ENCODE peak calls at places on chromosomes 2 and 18, in eight cellular contexts. B is cardiac fibroblast; O is ELR; K is GM13976; T is D721Med; H is activated effector memory CD4-positive, alpha-beta T cell treated with Interleukin-2 at 50 U/mL for 16 hours; Q is adrenal gland; S is Ammon's horn. A is an unnamed sample.

GRCh38 chr2:236211281-236211680 is 43.1 kb upstream of the GBX2 start:
- DNase-seq in B (no peak), H (no peak), K (no peak), Q (no peak), T (no peak), S (no peak), O (no peak), A (no peak)

GRCh38 chr18:49664086-49664890 is 102.4 kb downstream of the LIPG start:
- DNase-seq in Q (peak), K (no peak), H (no peak), O (no peak), B (peak), S (no peak), T (no peak), A (no peak)

GRCh38 chr2:166106431-166107015 is 21.3 kb downstream of the SCN1A start:
- DNase-seq in H (no peak), B (peak), O (peak), Q (no peak), S (no peak), T (no peak), K (no peak), A (no peak)

GRCh38 chr2:161250864-161251436 is 57.3 kb upstream of the PSMD14 start:
- DNase-seq in K (no peak), S (peak), H (no peak), Q (peak), O (peak), T (no peak), B (peak), A (peak)

GRCh38 chr2:100893753-100894530 is 74.0 kb downstream of the NPAS2 start:
- DNase-seq in S (no peak), O (peak), H (no peak), B (no peak), K (peak), Q (peak), T (no peak), A (no peak)

GRCh38 chr2:217164008-217164407 is 304.1 kb upstream of the TNP1 start:
- DNase-seq in T (no peak), B (no peak), S (no peak), H (no peak), Q (no peak), K (no peak), O (no peak), A (no peak)

GRCh38 chr18:45560870-45561269 is 54.4 kb upstream of the SLC14A2 start:
- DNase-seq in T (no peak), H (no peak), K (no peak), S (no peak), Q (no peak), O (no peak), B (no peak), A (no peak)

GRCh38 chr2:165725421-165725820 is 68.6 kb downstream of the GALNT3 start:
- DNase-seq in O (peak), S (no peak), Q (no peak), K (no peak), H (no peak), B (peak), T (no peak), A (peak)

GRCh38 chr2:241932895-241933174 is 63.3 kb downstream of the RTP5 start:
- DNase-seq in Q (no peak), B (no peak), T (no peak), H (no peak), K (no peak), O (no peak), S (no peak), A (no peak)